ENCODE peak calls at places on chromosomes 1 and 21, in seven cellular contexts. K is breast epithelium, L is suprapubic skin, J is K562, H is PC-3, N is IMR-90, C is lower lobe of right lung. W is an unnamed sample.

GRCh38 chr1:53526451-53527101 is 67.4 kb downstream of the DMRTB1 start:
- DNase-seq in H (no peak), L (no peak), J (no peak), C (peak; percentile 57), K (no peak), N (peak; percentile 88), W (no peak)

GRCh38 chr1:221174598-221174997 is 295.4 kb downstream of the HLX start:
- DNase-seq in H (no peak), J (no peak), K (no peak), C (no peak), L (peak; percentile 61), N (no peak), W (no peak)

GRCh38 chr1:42861014-42861399 is 14.6 kb downstream of the ZNF691 start:
- DNase-seq in L (no peak), K (no peak), C (no peak), H (no peak), N (no peak), J (no peak), W (no peak)

GRCh38 chr1:78104322-78104721 is 58.6 kb downstream of the GIPC2 start:
- DNase-seq in L (no peak), J (no peak), K (no peak), C (no peak), N (peak; percentile 81), H (peak; percentile 31), W (no peak)

GRCh38 chr1:180929389-180929788 is 16.7 kb downstream of the KIAA1614 start:
- DNase-seq in J (no peak), C (no peak), K (no peak), L (no peak), N (no peak), H (no peak), W (no peak)

GRCh38 chr1:8420318-8420717 is 102.4 kb downstream of the SLC45A1 start:
- DNase-seq in H (no peak), L (no peak), C (no peak), J (no peak), N (no peak), K (no peak), W (no peak)

GRCh38 chr1:199982606-199983005 is 44.9 kb upstream of the NR5A2 start:
- DNase-seq in H (no peak), C (no peak), J (no peak), N (no peak), L (no peak), K (no peak), W (no peak)

GRCh38 chr1:12472798-12473551 is 145.0 kb downstream of the DHRS3 start:
- DNase-seq in J (peak; percentile 61), K (no peak), C (no peak), H (no peak), L (no peak), N (no peak), W (no peak)

GRCh38 chr1:78490861-78491310 is at the start of gene PTGFR:
- DNase-seq in K (no peak), N (peak; percentile 36), H (peak; percentile 43), L (peak; percentile 69), J (no peak), C (peak; percentile 47), W (peak; percentile 56)

GRCh38 chr1:221667504-221667903 is 74.4 kb downstream of the DUSP10 start:
- DNase-seq in C (no peak), J (peak; percentile 22), L (no peak), K (no peak), H (peak; percentile 74), N (peak; percentile 90), W (no peak)

GRCh38 chr1:207463021-207463420 is 8.9 kb downstream of the CR2 start:
- DNase-seq in N (no peak), L (no peak), K (no peak), C (no peak), J (peak; percentile 27), H (peak; percentile 65), W (no peak)

GRCh38 chr1:59150537-59151386 is 146.1 kb upstream of the FGGY start:
- DNase-seq in L (peak; percentile 87), C (no peak), J (no peak), N (peak; percentile 100), K (peak; percentile 47), H (peak; percentile 98), W (peak; percentile 97)

GRCh38 chr21:15768853-15769252 is 39.1 kb downstream of the USP25 start:
- DNase-seq in C (no peak), H (no peak), N (no peak), J (no peak), K (no peak), L (no peak), W (no peak)

GRCh38 chr1:174209347-174210187 is 50.2 kb downstream of the RABGAP1L start:
- DNase-seq in N (no peak), K (no peak), C (no peak), L (no peak), J (no peak), H (no peak), W (no peak)

GRCh38 chr1:212671342-212672031 is 28.2 kb downstream of the BATF3 start:
- DNase-seq in H (peak; percentile 91), C (peak; percentile 67), N (peak; percentile 69), J (no peak), K (no peak), L (no peak), W (no peak)

GRCh38 chr1:37753473-37754321 is 11.2 kb downstream of the EPHA10 start:
- DNase-seq in J (no peak), C (no peak), L (no peak), K (no peak), H (no peak), N (no peak), W (no peak)

GRCh38 chr1:87830579-87830978 is 501.9 kb downstream of the LMO4 start:
- DNase-seq in J (no peak), N (no peak), H (no peak), K (no peak), C (no peak), L (no peak), W (no peak)

GRCh38 chr1:5596651-5597050 is 395.6 kb downstream of the NPHP4 start:
- DNase-seq in N (no peak), K (no peak), L (no peak), H (no peak), J (no peak), C (no peak), W (no peak)

GRCh38 chr1:204319027-204319426 is 40.7 kb downstream of the PLEKHA6 start:
- DNase-seq in J (no peak), H (no peak), L (no peak), C (no peak), K (no peak), N (peak; percentile 21), W (no peak)

GRCh38 chr1:244761279-244761678 is 74.2 kb upstream of the COX20 start:
- DNase-seq in H (no peak), K (no peak), J (no peak), C (no peak), L (no peak), N (no peak), W (no peak)

GRCh38 chr1:100164226-100164625 is 13.8 kb downstream of the LRRC39 start:
- DNase-seq in H (no peak), N (peak; percentile 67), J (no peak), L (no peak), C (no peak), K (no peak), W (no peak)

GRCh38 chr1:248782311-248782887 is 26.8 kb upstream of the LYPD8 start:
- DNase-seq in K (no peak), J (no peak), L (no peak), C (no peak), H (peak; percentile 54), N (no peak), W (no peak)

GRCh38 chr1:68703921-68704354 is 207.1 kb upstream of the DEPDC1 start:
- DNase-seq in C (no peak), H (peak; percentile 63), N (no peak), K (no peak), J (no peak), L (no peak), W (no peak)

GRCh38 chr1:201614262-201615015 is 75.5 kb downstream of the NAV1 start:
- DNase-seq in L (no peak), C (peak; percentile 62), N (peak; percentile 33), H (no peak), K (no peak), J (peak; percentile 77), W (no peak)

GRCh38 chr1:36136535-36136934 is 11.5 kb upstream of the COL8A2 start:
- DNase-seq in J (no peak), C (no peak), N (peak; percentile 92), K (peak; percentile 67), H (peak; percentile 84), L (no peak), W (no peak)

GRCh38 chr1:216456682-216457081 is 33.4 kb upstream of the USH2A start:
- DNase-seq in L (no peak), C (no peak), N (peak; percentile 87), K (no peak), J (no peak), H (peak; percentile 97), W (no peak)

GRCh38 chr1:52702886-52703787 is 5.0 kb upstream of the COA7 start:
- DNase-seq in K (peak; percentile 94), N (peak; percentile 80), L (peak; percentile 94), J (peak; percentile 94), H (peak; percentile 94), C (peak; percentile 95), W (peak; percentile 79)

GRCh38 chr1:45010855-45011811 is at the start of gene HECTD3:
- DNase-seq in L (peak; percentile 87), N (peak; percentile 71), C (peak; percentile 85), H (peak; percentile 78), K (peak; percentile 60), J (peak; percentile 89), W (peak; percentile 82)
- H3K4me1 ChIP-seq in L (peaks cover 56% of the 10 kb centered on the region), N (peaks cover 12% of the 10 kb centered on the region), C (peaks cover 38% of the 10 kb centered on the region), H (peaks cover 22% of the 10 kb centered on the region), K (peaks cover 5% of the 10 kb centered on the region), J (peaks cover 45% of the 10 kb centered on the region), W (peaks cover 4% of the 10 kb centered on the region)

DNA sequence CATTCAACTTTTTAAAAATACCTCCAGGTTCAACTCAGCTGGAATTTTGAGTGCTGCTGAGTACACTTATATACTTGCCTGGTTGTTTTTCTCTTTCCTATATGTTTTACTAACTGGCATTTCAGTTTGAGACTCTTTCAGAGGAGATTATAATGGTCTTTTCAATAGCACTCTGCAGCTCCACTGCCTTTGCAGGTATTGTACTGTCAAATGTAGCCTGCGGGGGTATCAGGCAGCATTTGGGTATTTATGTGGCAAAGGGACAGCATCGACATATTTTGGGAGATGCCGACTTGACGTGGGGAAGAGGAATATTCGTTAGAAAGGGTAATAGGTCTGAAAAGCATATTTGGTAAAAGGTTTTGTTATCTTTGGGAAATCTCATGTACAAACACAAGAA is 11.1 kb upstream of the TGFBR3 start:
- DNase-seq in N (no peak), L (no peak), K (no peak), H (no peak), J (no peak), C (no peak), W (no peak)
- TF ChIP-seq CTCF in N (no peak), L (no peak), K (no peak), H (no peak), J (no peak), C (no peak), W (no peak)

DNA sequence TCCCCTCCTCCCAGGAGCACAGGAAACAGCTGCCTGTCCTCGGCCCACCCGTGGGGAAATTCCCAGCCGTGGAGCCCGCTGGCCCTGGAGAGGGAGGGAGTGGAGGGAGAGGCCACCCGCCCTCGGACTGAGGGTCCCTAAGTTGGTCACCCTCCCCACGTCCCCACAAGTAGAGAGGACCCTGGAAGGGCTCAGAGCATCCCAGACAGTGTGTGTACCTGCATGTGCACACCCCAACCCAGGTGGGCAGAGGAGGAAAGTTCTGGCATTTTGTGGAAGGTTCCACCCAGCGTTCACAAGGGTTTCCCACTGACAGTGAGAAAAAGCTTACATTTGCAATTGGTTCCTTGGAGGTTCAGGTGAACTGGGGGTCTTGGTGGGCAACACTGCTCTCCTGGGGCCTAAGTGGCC is 1.3 kb upstream of the TNFRSF4 start:
- DNase-seq in N (peak; percentile 18), C (no peak), L (no peak), K (no peak), J (no peak), H (no peak), W (no peak)
- H3K4me1 ChIP-seq in N (no peaks in the 10 kb centered on the region), C (peaks cover 22% of the 10 kb centered on the region), L (peaks cover 36% of the 10 kb centered on the region), K (no peaks in the 10 kb centered on the region), J (peaks cover 85% of the 10 kb centered on the region), H (no peaks in the 10 kb centered on the region), W (peaks cover 6% of the 10 kb centered on the region)

GRCh38 chr1:97668945-97669344 is 251.9 kb downstream of the DPYD start:
- DNase-seq in L (no peak), H (peak; percentile 64), C (no peak), N (peak; percentile 61), J (no peak), K (no peak), W (no peak)
- TF ChIP-seq CTCF in L (no peak), H (peak; percentile 76), C (no peak), N (peak; percentile 27), J (no peak), K (no peak), W (peak; percentile 57)

W was measured in RWPE2.